ENCODE peak calls at places on chromosomes 1 and 21, in five cellular contexts. F is activated CD4-positive, alpha-beta T cell treated with anti-CD3 and anti-CD28 coated beads for 36 hours; D is GM20000; Q is Kasumi-1; P is HFFc6. U is an unnamed sample.

GRCh38 chr1:40842691-40843090 is 19.5 kb downstream of the CITED4 start:
- DNase-seq in F (no peak), D (no peak), Q (no peak), P (no peak), U (no peak)

GRCh38 chr21:44535963-44536362 is 4.0 kb downstream of the KRTAP10-1 start:
- DNase-seq in F (no peak), D (no peak), Q (no peak), P (no peak), U (no peak)

GRCh38 chr1:22204989-22205913 is 62.4 kb upstream of the WNT4 start:
- DNase-seq in F (no peak), D (no peak), Q (no peak), P (no peak), U (no peak)

GRCh38 chr1:30908446-30908885 is at the start of gene SDC3:
- DNase-seq in F (peak; percentile 26), D (peak; percentile 81), Q (no peak), P (no peak), U (peak; percentile 37)

GRCh38 chr1:116766616-116767469 is 12.6 kb downstream of the CD2 start:
- DNase-seq in F (peak; percentile 62), D (no peak), Q (no peak), P (peak; percentile 16), U (no peak)

GRCh38 chr1:207352560-207352959 is 31.1 kb downstream of the CD55 start:
- DNase-seq in F (no peak), D (no peak), Q (no peak), P (no peak), U (no peak)

GRCh38 chr1:225425211-225425786 is 2.5 kb downstream of the LBR start:
- DNase-seq in F (no peak), D (no peak), Q (peak; percentile 87), P (peak; percentile 33), U (peak; percentile 73)

GRCh38 chr1:198948895-198949659 is 310.2 kb downstream of the PTPRC start:
- DNase-seq in F (no peak), D (no peak), Q (no peak), P (no peak), U (no peak)

GRCh38 chr21:36698160-36699025 is 522 bp upstream of the SIM2 start:
- DNase-seq in F (peak; percentile 39), D (peak; percentile 45), Q (peak; percentile 36), P (no peak), U (peak; percentile 66)

GRCh38 chr1:9281907-9282306 is 10.8 kb upstream of the SPSB1 start:
- DNase-seq in F (peak; percentile 27), D (no peak), Q (no peak), P (no peak), U (no peak)

GRCh38 chr1:226369110-226369509 is 38.8 kb downstream of the PARP1 start:
- DNase-seq in F (no peak), D (no peak), Q (peak; percentile 71), P (no peak), U (no peak)

GRCh38 chr1:94434339-94435092 is 16.3 kb downstream of the ABCD3 start:
- DNase-seq in F (no peak), D (no peak), Q (no peak), P (no peak), U (no peak)

GRCh38 chr1:175715791-175716190 is 27.6 kb downstream of the TNR start:
- DNase-seq in F (no peak), D (no peak), Q (no peak), P (no peak), U (no peak)

GRCh38 chr1:183043872-183044859 is 20.9 kb downstream of the LAMC1 start:
- DNase-seq in F (no peak), D (no peak), Q (no peak), P (peak; percentile 94), U (peak; percentile 65)

GRCh38 chr1:30332100-30333094 is 391.0 kb downstream of the MATN1 start:
- DNase-seq in F (no peak), D (no peak), Q (no peak), P (no peak), U (no peak)

GRCh38 chr1:170770254-170770653 is 106.3 kb downstream of the PRRX1 start:
- DNase-seq in F (no peak), D (no peak), Q (no peak), P (no peak), U (no peak)

GRCh38 chr1:41608242-41608641 is 123.8 kb upstream of the EDN2 start:
- DNase-seq in F (no peak), D (no peak), Q (no peak), P (no peak), U (no peak)

GRCh38 chr1:208203127-208203847 is 40.9 kb downstream of the PLXNA2 start:
- DNase-seq in F (no peak), D (no peak), Q (no peak), P (no peak), U (no peak)

GRCh38 chr1:67534627-67535065 is 104.4 kb upstream of the SERBP1 start:
- DNase-seq in F (no peak), D (no peak), Q (no peak), P (peak; percentile 37), U (no peak)

GRCh38 chr1:100146958-100147357 is 14.0 kb downstream of the TRMT13 start:
- DNase-seq in F (no peak), D (no peak), Q (no peak), P (no peak), U (no peak)

GRCh38 chr21:45826733-45827692 is 154.6 kb upstream of the COL6A1 start:
- DNase-seq in F (peak; percentile 47), D (peak; percentile 52), Q (no peak), P (no peak), U (no peak)

GRCh38 chr1:172414331-172414730 is 6.2 kb upstream of the C1orf105 start:
- DNase-seq in F (no peak), D (no peak), Q (no peak), P (peak; percentile 75), U (no peak)

GRCh38 chr1:21567241-21568005 is 58.2 kb downstream of the ALPL start:
- DNase-seq in F (no peak), D (no peak), Q (no peak), P (peak; percentile 63), U (no peak)

GRCh38 chr1:33188572-33189275 is 6.9 kb upstream of the TRIM62 start:
- DNase-seq in F (no peak), D (no peak), Q (no peak), P (no peak), U (peak; percentile 31)

GRCh38 chr21:44292812-44293195 is 7.0 kb upstream of the PFKL start:
- DNase-seq in F (no peak), D (no peak), Q (no peak), P (no peak), U (no peak)

GRCh38 chr1:209655832-209656231 is 3.6 kb upstream of the LAMB3 start:
- DNase-seq in F (no peak), D (no peak), Q (no peak), P (no peak), U (no peak)

GRCh38 chr1:64087768-64088167 is 115.7 kb upstream of the UBE2U start:
- DNase-seq in F (no peak), D (no peak), Q (no peak), P (peak; percentile 68), U (no peak)

GRCh38 chr1:222104097-222104496 is 362.2 kb upstream of the DUSP10 start:
- DNase-seq in F (no peak), D (no peak), Q (no peak), P (no peak), U (no peak)

GRCh38 chr1:86756062-86756406 is 51.7 kb downstream of the SH3GLB1 start:
- DNase-seq in F (no peak), D (no peak), Q (no peak), P (no peak), U (no peak)

GRCh38 chr1:54405894-54406293 is 300 bp downstream of the SSBP3 start:
- DNase-seq in F (no peak), D (no peak), Q (no peak), P (no peak), U (peak; percentile 17)

GRCh38 chr1:63603810-63604209 is 10.6 kb downstream of the PGM1 start:
- DNase-seq in F (no peak), D (no peak), Q (no peak), P (peak; percentile 4), U (no peak)

GRCh38 chr1:11650331-11650991 is 3.8 kb downstream of the FBXO2 start:
- DNase-seq in F (peak; percentile 93), D (peak; percentile 83), Q (peak; percentile 77), P (peak; percentile 28), U (no peak)

GRCh38 chr1:62131093-62131725 is 63.4 kb upstream of the L1TD1 start:
- DNase-seq in F (peak; percentile 55), D (peak; percentile 69), Q (peak; percentile 72), P (peak; percentile 39), U (peak; percentile 65)

GRCh38 chr1:79714664-79715063 is 708.1 kb upstream of the ADGRL4 start:
- DNase-seq in F (no peak), D (no peak), Q (no peak), P (no peak), U (no peak)

U was measured in ACHN.